ENCODE peak calls at places on chromosomes 5 and 9, in four cellular contexts. One of them, this sample, is unnamed.

GRCh38 chr9:12426198-12426864 is 266.9 kb upstream of the TYRP1 start:
- DNase-seq in HFFc6: no peak
- DNase-seq in esophagus squamous epithelium: no peak
- DNase-seq in cardiac fibroblast: peak; percentile 21
- DNase-seq in this sample: no peak

GRCh38 chr5:23468658-23469057 is 38.8 kb upstream of the PRDM9 start:
- DNase-seq in cardiac fibroblast: no peak
- DNase-seq in esophagus squamous epithelium: no peak
- DNase-seq in HFFc6: no peak
- DNase-seq in this sample: no peak

GRCh38 chr9:131721096-131721495 is 18.8 kb downstream of the RAPGEF1 start:
- DNase-seq in cardiac fibroblast: no peak
- DNase-seq in esophagus squamous epithelium: no peak
- DNase-seq in HFFc6: no peak
- DNase-seq in this sample: no peak

GRCh38 chr9:120436937-120437592 is 142.9 kb downstream of the CDK5RAP2 start:
- DNase-seq in esophagus squamous epithelium: peak; percentile 5
- DNase-seq in cardiac fibroblast: peak; percentile 56
- DNase-seq in HFFc6: no peak
- DNase-seq in this sample: no peak

GRCh38 chr9:137411670-137412380 is 11.1 kb downstream of the EXD3 start:
- DNase-seq in esophagus squamous epithelium: no peak
- DNase-seq in HFFc6: peak; percentile 84
- DNase-seq in cardiac fibroblast: peak; percentile 95
- DNase-seq in this sample: peak; percentile 86

GRCh38 chr9:20112367-20112766 is 323.5 kb upstream of the SLC24A2 start:
- DNase-seq in esophagus squamous epithelium: no peak
- DNase-seq in cardiac fibroblast: no peak
- DNase-seq in HFFc6: no peak
- DNase-seq in this sample: no peak

GRCh38 chr5:25060575-25060974 is 415.8 kb upstream of the CDH10 start:
- DNase-seq in esophagus squamous epithelium: no peak
- DNase-seq in cardiac fibroblast: no peak
- DNase-seq in HFFc6: no peak
- DNase-seq in this sample: no peak

GRCh38 chr5:61301345-61301744 is 30.7 kb upstream of the ZSWIM6 start:
- DNase-seq in HFFc6: peak; percentile 77
- DNase-seq in esophagus squamous epithelium: no peak
- DNase-seq in cardiac fibroblast: peak; percentile 88
- DNase-seq in this sample: no peak

GRCh38 chr5:169719360-169720314 is 82.6 kb downstream of the DOCK2 start:
- DNase-seq in HFFc6: no peak
- DNase-seq in cardiac fibroblast: no peak
- DNase-seq in esophagus squamous epithelium: no peak
- DNase-seq in this sample: peak; percentile 40

GRCh38 chr9:86659413-86660046 is 287.8 kb downstream of the GAS1 start:
- DNase-seq in cardiac fibroblast: no peak
- DNase-seq in HFFc6: no peak
- DNase-seq in esophagus squamous epithelium: no peak
- DNase-seq in this sample: no peak

GRCh38 chr5:89003563-89004036 is 120.6 kb upstream of the MEF2C start:
- DNase-seq in HFFc6: no peak
- DNase-seq in cardiac fibroblast: no peak
- DNase-seq in esophagus squamous epithelium: no peak
- DNase-seq in this sample: no peak

GRCh38 chr9:134502261-134503211 is 139.1 kb upstream of the COL5A1 start:
- DNase-seq in HFFc6: peak; percentile 97
- DNase-seq in esophagus squamous epithelium: no peak
- DNase-seq in cardiac fibroblast: peak; percentile 99
- DNase-seq in this sample: no peak

GRCh38 chr9:123326030-123326586 is 29.9 kb upstream of the CRB2 start:
- DNase-seq in HFFc6: no peak
- DNase-seq in esophagus squamous epithelium: no peak
- DNase-seq in cardiac fibroblast: no peak
- DNase-seq in this sample: no peak

GRCh38 chr9:136488247-136489214 is 5.7 kb upstream of the SEC16A start:
- DNase-seq in cardiac fibroblast: peak; percentile 46
- DNase-seq in esophagus squamous epithelium: no peak
- DNase-seq in HFFc6: no peak
- DNase-seq in this sample: peak; percentile 81

GRCh38 chr5:17398439-17398838 is 99.6 kb upstream of the TAF11L2 start:
- DNase-seq in HFFc6: peak; percentile 80
- DNase-seq in esophagus squamous epithelium: no peak
- DNase-seq in cardiac fibroblast: peak; percentile 64
- DNase-seq in this sample: no peak

GRCh38 chr9:126164796-126165525 is 161.7 kb upstream of the MVB12B start:
- DNase-seq in cardiac fibroblast: no peak
- DNase-seq in HFFc6: no peak
- DNase-seq in esophagus squamous epithelium: no peak
- DNase-seq in this sample: peak; percentile 0

GRCh38 chr9:122719218-122719617 is 4.6 kb upstream of the OR1L4 start:
- DNase-seq in esophagus squamous epithelium: no peak
- DNase-seq in HFFc6: no peak
- DNase-seq in cardiac fibroblast: no peak
- DNase-seq in this sample: no peak

GRCh38 chr9:122115176-122116035 is 22.3 kb upstream of the TTLL11 start:
- DNase-seq in HFFc6: no peak
- DNase-seq in cardiac fibroblast: no peak
- DNase-seq in esophagus squamous epithelium: no peak
- DNase-seq in this sample: no peak

GRCh38 chr9:108911820-108912219 is 22.1 kb downstream of the ELP1 start:
- DNase-seq in HFFc6: no peak
- DNase-seq in esophagus squamous epithelium: no peak
- DNase-seq in cardiac fibroblast: no peak
- DNase-seq in this sample: no peak

DNA sequence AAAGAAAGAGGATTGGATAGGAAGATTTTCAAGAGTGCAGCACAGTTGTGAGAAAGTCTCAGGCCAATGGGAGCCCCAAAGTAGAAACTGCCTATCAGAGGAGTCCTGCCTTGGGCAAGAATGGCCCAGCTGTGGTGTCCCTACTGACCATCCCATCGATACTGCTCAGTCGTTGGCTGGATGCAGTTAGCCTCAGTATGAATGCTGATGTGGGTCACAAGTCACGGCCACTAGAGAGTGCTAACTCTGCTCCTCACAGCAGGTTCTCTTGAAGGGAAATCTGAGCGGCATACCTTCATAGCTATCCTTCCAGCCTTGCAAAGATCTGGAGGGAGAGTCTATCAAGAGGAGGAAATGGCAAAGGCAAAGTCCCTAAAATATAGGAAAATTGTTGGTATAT is 11.6 kb upstream of the CETN3 start:
- DNase-seq in HFFc6: no peak
- DNase-seq in cardiac fibroblast: peak; percentile 18
- DNase-seq in esophagus squamous epithelium: no peak
- DNase-seq in this sample: peak; percentile 7
- TF ChIP-seq CTCF in HFFc6: peak; percentile 25
- TF ChIP-seq CTCF in cardiac fibroblast: peak; percentile 20
- TF ChIP-seq CTCF in esophagus squamous epithelium: no peak
- TF ChIP-seq CTCF in this sample: peak; percentile 38

DNA sequence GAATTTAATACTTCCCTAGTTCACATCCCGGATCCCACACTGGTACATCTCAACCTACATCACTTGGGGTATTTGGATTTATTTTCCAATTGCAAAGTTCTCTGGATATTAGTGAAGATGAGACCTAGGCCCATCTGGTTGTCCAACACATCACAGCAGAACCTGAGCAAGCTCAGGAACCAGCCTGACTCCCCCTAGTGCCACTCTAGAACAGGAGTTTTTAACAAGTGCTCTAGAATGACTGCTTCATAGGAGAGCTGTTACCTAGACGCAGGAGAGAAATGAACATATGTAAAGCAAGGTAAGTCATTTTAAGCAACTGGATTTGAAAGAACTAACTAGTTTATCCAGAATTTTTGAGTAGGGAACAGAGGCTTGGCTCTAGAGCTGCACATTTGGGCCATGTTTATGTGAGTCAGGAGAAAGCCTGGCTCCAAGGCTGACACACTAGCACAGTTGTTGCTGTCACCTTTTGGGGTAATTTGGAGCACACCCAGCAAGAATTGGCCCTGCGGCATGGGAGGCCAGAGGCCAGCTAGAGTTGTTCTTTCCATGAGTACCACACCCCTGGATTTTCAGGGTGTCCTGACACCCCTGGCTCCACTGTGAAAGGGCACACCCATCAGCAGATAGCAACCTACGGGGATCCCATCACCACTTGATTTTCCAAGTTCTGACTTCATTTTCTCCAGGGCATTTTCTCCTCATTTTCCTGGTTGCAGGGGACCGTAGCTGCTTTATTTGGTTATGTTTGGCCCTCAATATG is 110.9 kb upstream of the LPAR1 start:
- DNase-seq in cardiac fibroblast: no peak
- DNase-seq in esophagus squamous epithelium: no peak
- DNase-seq in HFFc6: peak; percentile 7
- DNase-seq in this sample: no peak
- TF ChIP-seq CTCF in cardiac fibroblast: peak; percentile 20
- TF ChIP-seq CTCF in esophagus squamous epithelium: no peak
- TF ChIP-seq CTCF in HFFc6: peak; percentile 58
- TF ChIP-seq CTCF in this sample: peak; percentile 5

GRCh38 chr5:94893404-94894145 is 275.1 kb downstream of the SLF1 start:
- DNase-seq in cardiac fibroblast: peak; percentile 23
- DNase-seq in HFFc6: peak; percentile 13
- DNase-seq in esophagus squamous epithelium: no peak
- DNase-seq in this sample: no peak
- TF ChIP-seq CTCF in cardiac fibroblast: peak; percentile 38
- TF ChIP-seq CTCF in HFFc6: peak; percentile 68
- TF ChIP-seq CTCF in esophagus squamous epithelium: no peak
- TF ChIP-seq CTCF in this sample: no peak

DNA sequence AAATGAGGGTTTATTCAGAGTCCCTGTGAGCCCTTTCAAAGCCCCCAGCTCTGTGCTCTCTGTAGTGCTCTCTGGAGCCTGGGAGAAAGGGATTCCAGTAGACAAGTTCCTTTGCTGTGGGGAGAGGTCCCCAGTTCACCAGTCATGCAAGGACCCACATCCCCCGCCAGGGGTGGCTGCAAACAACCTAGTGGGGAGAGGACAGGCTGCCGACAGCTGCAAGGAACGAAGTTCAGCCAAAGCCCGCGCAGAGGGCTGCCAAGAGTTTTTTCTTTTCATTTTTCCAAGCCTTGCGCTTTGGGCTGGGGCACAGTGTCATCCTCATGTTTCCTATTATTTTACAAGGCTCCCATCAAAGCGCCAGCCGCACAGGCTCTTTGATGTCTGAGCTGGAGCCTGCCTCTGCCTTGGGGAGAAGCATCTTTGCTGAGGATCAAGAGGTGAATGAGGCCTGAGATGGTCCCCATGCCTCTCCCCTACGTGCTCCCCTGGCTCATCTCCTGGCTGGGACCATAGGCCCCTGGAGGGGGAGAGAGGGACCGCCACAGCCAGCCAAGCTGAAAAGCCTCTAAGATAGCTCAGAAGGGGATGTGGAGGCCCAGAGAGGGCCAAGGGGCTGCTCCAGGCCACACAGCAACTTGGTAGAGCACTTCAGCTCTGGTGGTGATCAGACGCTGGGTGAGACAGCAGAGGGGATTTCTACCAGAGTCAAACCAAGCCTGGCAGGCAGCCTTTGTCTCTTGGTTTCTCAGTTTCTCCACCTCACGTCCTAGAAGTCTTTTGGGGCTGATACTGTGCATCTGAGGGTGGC is 50.5 kb upstream of the SYNPO start:
- DNase-seq in HFFc6: peak; percentile 32
- DNase-seq in esophagus squamous epithelium: no peak
- DNase-seq in cardiac fibroblast: peak; percentile 87
- DNase-seq in this sample: no peak
- TF ChIP-seq CTCF in HFFc6: peak; percentile 73
- TF ChIP-seq CTCF in esophagus squamous epithelium: peak; percentile 65
- TF ChIP-seq CTCF in cardiac fibroblast: peak; percentile 65
- TF ChIP-seq CTCF in this sample: no peak

DNA sequence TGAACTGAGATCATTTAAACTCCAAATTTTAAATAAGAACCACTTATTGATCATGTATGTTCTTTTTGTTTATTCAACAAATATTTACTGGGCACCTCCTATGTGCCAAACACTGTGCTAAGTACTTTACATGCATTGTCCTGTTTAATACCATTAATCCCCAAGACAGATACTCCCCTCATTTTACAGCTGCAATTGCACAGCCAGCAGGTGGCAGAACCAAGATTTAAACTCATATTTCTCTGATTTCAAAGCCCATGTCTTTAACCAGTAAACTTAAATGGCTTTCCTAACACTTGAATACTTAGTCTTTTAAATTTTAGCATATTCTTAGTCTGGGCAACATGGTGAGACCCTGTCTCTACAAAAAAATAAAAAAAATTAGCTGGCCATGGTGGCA is 43.4 kb upstream of the KIAA1958 start:
- DNase-seq in esophagus squamous epithelium: no peak
- DNase-seq in cardiac fibroblast: peak; percentile 28
- DNase-seq in HFFc6: peak; percentile 21
- DNase-seq in this sample: peak; percentile 8
- TF ChIP-seq CTCF in esophagus squamous epithelium: peak; percentile 35
- TF ChIP-seq CTCF in cardiac fibroblast: peak; percentile 49
- TF ChIP-seq CTCF in HFFc6: peak; percentile 80
- TF ChIP-seq CTCF in this sample: peak; percentile 39

DNA sequence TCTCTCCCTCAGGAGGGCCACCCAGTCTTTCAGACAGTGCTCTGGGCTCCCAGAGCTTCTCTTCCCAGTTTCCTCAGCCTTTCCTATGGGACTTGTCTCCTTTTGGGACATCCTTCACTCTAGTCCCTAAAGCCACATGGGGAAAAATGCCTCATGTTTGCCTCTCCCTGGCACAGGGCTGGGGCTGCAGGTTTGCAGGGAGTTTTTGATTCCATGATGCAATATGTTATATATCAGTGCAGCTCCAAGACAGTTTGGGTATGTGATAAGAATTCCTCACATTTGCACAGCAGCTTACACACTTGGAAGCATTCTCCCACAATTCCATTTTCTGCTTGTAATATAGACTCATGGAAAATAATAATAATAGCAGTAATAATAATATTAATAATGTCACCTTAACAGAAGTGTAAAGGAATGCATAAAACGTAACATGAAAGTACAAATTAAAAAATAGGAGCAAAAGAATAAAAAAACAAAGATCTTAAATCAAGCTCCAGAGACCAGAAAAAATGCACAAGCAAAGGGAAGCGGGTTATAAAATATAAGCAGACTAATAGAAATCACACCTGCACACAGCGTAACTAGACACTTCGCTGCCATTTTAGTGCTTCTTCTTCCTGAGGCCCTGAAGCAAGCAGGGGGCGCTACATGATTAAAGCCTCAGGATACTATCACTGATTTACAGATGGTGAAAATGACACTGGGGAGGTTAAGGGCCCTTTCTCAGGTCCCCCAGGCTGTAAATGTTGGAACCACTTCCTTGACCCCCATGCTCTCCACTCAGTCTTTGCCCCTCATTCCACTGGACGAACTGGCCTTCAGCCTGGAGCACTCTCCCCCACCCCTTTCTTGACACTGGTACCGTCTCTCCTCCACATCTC is 70.0 kb upstream of the IL17B start:
- DNase-seq in HFFc6: no peak
- DNase-seq in cardiac fibroblast: peak; percentile 49
- DNase-seq in esophagus squamous epithelium: no peak
- DNase-seq in this sample: no peak
- TF ChIP-seq CTCF in HFFc6: peak; percentile 73
- TF ChIP-seq CTCF in cardiac fibroblast: peak; percentile 58
- TF ChIP-seq CTCF in esophagus squamous epithelium: peak; percentile 33
- TF ChIP-seq CTCF in this sample: no peak

This sample was measured in GM20000.